ENCODE peak calls at places on chromosome 5, in four cellular contexts. V is astrocyte, I is SK-N-SH, N is left ventricle myocardium inferior. A is an unnamed sample.

GRCh38 chr5:132437604-132438275 is 52.8 kb downstream of the IRF1 start:
- DNase-seq in V (peak; percentile 80), I (no peak), N (peak; percentile 83), A (peak; percentile 95)

GRCh38 chr5:128534729-128535128 is 3.3 kb downstream of the FBN2 start:
- DNase-seq in V (peak; percentile 60), I (no peak), N (no peak), A (no peak)

GRCh38 chr5:2805080-2805479 is 53.6 kb upstream of the IRX2 start:
- DNase-seq in V (no peak), I (no peak), N (no peak), A (no peak)

GRCh38 chr5:179237770-179238627 is 107.3 kb downstream of the ADAMTS2 start:
- DNase-seq in V (no peak), I (no peak), N (no peak), A (peak; percentile 32)

GRCh38 chr5:25459082-25459481 is 814.3 kb upstream of the CDH10 start:
- DNase-seq in V (no peak), I (no peak), N (no peak), A (no peak)

GRCh38 chr5:95572016-95572415 is 17.1 kb downstream of the ARSK start:
- DNase-seq in V (no peak), I (no peak), N (no peak), A (no peak)

GRCh38 chr5:177498013-177498847 is 826 bp upstream of the PDLIM7 start:
- DNase-seq in V (no peak), I (no peak), N (peak; percentile 56), A (peak; percentile 84)

GRCh38 chr5:11851402-11851801 is 52.8 kb downstream of the CTNND2 start:
- DNase-seq in V (peak; percentile 86), I (no peak), N (no peak), A (no peak)

GRCh38 chr5:135534609-135535419 is 950 bp downstream of the NEUROG1 start:
- DNase-seq in V (no peak), I (peak; percentile 52), N (no peak), A (no peak)

GRCh38 chr5:65837139-65837538 is 89.2 kb upstream of the ERBIN start:
- DNase-seq in V (peak; percentile 90), I (no peak), N (no peak), A (no peak)

GRCh38 chr5:100797863-100798262 is 105.2 kb downstream of the ST8SIA4 start:
- DNase-seq in V (peak; percentile 81), I (no peak), N (no peak), A (no peak)

GRCh38 chr5:149614034-149614907 is 33.0 kb downstream of the ARHGEF37 start:
- DNase-seq in V (no peak), I (no peak), N (no peak), A (no peak)

GRCh38 chr5:133032852-133033742 is 6.7 kb upstream of the ZCCHC10 start:
- DNase-seq in V (peak; percentile 20), I (no peak), N (no peak), A (no peak)

GRCh38 chr5:16520806-16521205 is 55.2 kb upstream of the ZNF622 start:
- DNase-seq in V (no peak), I (no peak), N (no peak), A (no peak)

GRCh38 chr5:52878671-52879070 is 91.0 kb downstream of the ITGA1 start:
- DNase-seq in V (peak; percentile 61), I (no peak), N (no peak), A (no peak)

GRCh38 chr5:81187885-81188284 is 45.2 kb upstream of the CKMT2 start:
- DNase-seq in V (no peak), I (no peak), N (peak; percentile 68), A (no peak)

GRCh38 chr5:115453391-115454095 is 91.0 kb downstream of the FEM1C start:
- DNase-seq in V (no peak), I (no peak), N (no peak), A (no peak)

GRCh38 chr5:132481243-132482211 is 9.0 kb downstream of the IRF1 start:
- DNase-seq in V (no peak), I (no peak), N (no peak), A (peak; percentile 32)

GRCh38 chr5:16120579-16120978 is 59.0 kb downstream of the MARCHF11 start:
- DNase-seq in V (no peak), I (no peak), N (no peak), A (no peak)

GRCh38 chr5:153884266-153884957 is 154.3 kb downstream of the FAM114A2 start:
- DNase-seq in V (no peak), I (no peak), N (no peak), A (no peak)

GRCh38 chr5:145841299-145841698 is 6.2 kb upstream of the PRELID2 start:
- DNase-seq in V (no peak), I (no peak), N (no peak), A (no peak)

GRCh38 chr5:138463335-138464017 is 1.8 kb upstream of the EGR1 start:
- DNase-seq in V (no peak), I (peak; percentile 56), N (no peak), A (peak; percentile 84)

GRCh38 chr5:138527170-138527569 is 15.9 kb downstream of the ETF1 start:
- DNase-seq in V (no peak), I (no peak), N (no peak), A (no peak)

GRCh38 chr5:150615141-150615699 is 25.2 kb upstream of the SYNPO start:
- DNase-seq in V (peak; percentile 83), I (no peak), N (peak; percentile 49), A (no peak)

GRCh38 chr5:153784277-153784676 is 254.4 kb downstream of the FAM114A2 start:
- DNase-seq in V (no peak), I (no peak), N (no peak), A (no peak)

GRCh38 chr5:83133797-83134196 is 56.5 kb downstream of the XRCC4 start:
- DNase-seq in V (no peak), I (no peak), N (no peak), A (no peak)

GRCh38 chr5:44321176-44321575 is 68.0 kb downstream of the FGF10 start:
- DNase-seq in V (no peak), I (no peak), N (no peak), A (no peak)

GRCh38 chr5:144195443-144195842 is 24.8 kb downstream of the KCTD16 start:
- DNase-seq in V (no peak), I (no peak), N (no peak), A (no peak)

GRCh38 chr5:139138109-139138508 is 60.1 kb downstream of the SIL1 start:
- DNase-seq in V (peak; percentile 67), I (no peak), N (no peak), A (no peak)

GRCh38 chr5:2780421-2781171 is 29.1 kb upstream of the IRX2 start:
- DNase-seq in V (no peak), I (no peak), N (no peak), A (no peak)

GRCh38 chr5:134113908-134114875 is at the start of gene TCF7:
- DNase-seq in V (peak; percentile 59), I (peak; percentile 99), N (peak; percentile 69), A (peak; percentile 86)

GRCh38 chr5:77437194-77437593 is 54.9 kb downstream of the WDR41 start:
- DNase-seq in V (no peak), I (peak; percentile 25), N (no peak), A (no peak)

DNA sequence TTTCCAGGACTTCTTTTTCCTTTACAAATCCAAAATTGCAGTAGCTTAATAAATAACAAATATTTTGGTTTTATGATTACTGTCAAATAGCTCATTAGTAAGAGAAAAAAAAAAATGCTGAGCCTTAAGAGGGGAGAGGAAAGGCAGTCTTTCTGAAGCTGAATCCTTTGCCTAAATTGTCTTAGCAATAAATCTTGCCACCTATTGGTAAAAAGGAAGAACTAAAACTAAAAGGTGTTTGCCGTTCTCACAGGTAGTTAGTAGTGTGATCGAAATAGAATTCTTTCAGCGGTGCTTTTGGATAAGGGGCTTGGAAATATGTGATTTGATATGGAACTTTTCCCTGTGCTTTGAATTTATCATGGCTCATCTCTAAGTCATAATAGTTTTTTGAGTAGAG is 31.2 kb downstream of the PIK3R1 start:
- DNase-seq in V (no peak), I (no peak), N (no peak), A (no peak)
- TF ChIP-seq CTCF in V (no peak), I (peak; percentile 31), N (no peak), A (no peak)

DNA sequence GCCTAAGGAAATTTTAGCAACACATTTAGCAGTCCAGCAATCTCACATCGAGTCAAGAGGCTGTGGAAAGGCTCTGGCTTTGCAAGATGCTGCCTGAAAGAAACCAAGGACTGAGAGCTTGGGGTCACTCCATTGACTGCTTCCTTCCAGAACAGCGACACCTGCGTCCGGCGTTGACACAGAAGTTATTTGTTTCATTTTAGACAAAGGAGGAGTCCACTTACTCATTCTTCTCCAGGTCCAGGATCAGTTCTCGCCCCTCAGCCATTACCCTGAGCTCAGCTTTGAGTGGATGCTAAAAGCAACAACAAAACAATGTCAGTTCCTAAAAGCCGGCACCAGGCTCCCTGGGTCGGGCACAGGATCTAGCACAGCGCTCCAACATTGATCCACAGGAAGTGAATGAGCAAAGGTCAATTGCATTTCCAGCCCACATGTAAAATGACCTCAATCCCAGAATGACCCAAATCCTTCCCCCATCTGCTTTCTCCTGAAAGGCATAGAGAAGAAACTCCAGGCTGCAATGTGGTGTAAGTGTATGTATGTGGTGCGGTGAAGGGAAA is 11.3 kb downstream of the ADAM19 start:
- DNase-seq in V (no peak), I (no peak), N (no peak), A (no peak)
- TF ChIP-seq CTCF in V (peak; percentile 17), I (no peak), N (peak; percentile 50), A (no peak)

DNA sequence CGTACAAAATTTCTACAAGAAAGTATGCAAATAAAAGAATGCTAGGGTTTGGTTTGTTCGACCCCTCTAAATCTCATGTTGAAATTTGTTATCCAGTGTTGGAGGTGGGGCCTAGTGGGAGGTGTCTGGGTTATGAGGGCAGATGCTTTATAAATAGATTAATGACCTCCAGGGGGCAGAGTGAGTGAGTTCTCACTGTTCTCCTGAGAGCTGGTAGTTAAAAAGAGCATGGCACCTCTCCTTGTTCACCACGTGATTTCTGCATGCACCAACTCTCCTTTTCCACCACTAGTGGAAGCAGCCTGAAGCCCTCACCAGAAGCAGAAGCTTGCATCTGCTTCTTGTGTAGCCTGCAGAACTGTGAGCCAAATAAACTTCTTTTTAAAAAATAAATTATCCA is 50.4 kb upstream of the FAM170A start:
- DNase-seq in V (no peak), I (no peak), N (no peak), A (no peak)
- TF ChIP-seq CTCF in V (no peak), I (peak; percentile 46), N (no peak), A (no peak)

DNA sequence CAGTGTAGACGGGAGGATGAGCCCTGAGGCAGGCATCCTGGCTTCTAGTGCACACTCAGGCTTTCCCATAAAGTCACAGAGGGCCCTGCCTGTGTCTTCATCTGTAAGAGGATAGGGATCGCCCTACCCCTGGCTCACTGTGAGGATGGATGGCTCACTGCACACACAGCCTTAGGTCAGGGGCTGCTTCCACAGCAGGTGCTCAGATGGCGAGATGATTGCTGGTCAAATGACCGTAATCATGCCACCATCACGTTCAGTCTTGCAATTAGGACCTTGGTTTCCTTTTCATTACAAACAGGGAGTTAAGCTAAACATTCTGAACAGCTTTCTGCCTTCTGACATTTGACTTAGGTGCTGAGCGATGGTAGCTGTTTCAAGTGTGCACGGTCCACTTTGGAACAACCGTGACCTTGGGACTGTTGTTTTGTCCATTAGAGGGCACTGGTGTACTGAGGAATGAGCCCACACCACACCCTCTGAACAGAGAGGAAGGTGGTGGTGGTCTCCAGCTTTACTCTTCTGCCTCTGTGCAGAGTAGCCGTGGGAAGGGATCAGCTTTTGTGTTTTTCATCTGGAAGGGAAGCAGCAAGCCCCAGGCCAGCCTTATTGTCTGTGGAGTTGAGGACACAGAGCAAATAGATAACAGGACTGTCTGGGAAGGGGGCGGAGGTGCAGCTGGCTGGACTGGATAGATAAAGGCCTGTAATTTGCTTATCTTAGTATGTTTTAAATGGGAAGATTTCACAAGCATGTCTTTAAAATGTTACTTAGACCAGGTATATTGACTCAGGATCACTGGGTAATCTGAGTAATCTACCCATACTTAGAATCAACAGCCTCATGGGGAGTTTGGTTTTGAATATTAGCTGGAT is 183.1 kb downstream of the TRIO start:
- DNase-seq in V (no peak), I (peak; percentile 42), N (no peak), A (no peak)
- TF ChIP-seq CTCF in V (peak; percentile 25), I (peak; percentile 47), N (peak; percentile 43), A (no peak)

GRCh38 chr5:61277190-61277589 is 54.9 kb upstream of the ZSWIM6 start:
- DNase-seq in V (peak; percentile 49), I (no peak), N (no peak), A (no peak)
- TF ChIP-seq CTCF in V (peak; percentile 10), I (peak; percentile 50), N (peak; percentile 35), A (peak; percentile 34)

A was measured in sigmoid colon.